ENCODE peak calls at places on chromosomes 7 and 10, in five cellular contexts. O, D, N, T and U are unnamed samples.

GRCh38 chr7:81414411-81414810 is 355.4 kb downstream of the HGF start:
- DNase-seq in O (no peak), D (no peak), N (no peak), T (no peak), U (no peak)

GRCh38 chr7:98168181-98168903 is 42.9 kb upstream of the BHLHA15 start:
- DNase-seq in O (no peak), D (peak; percentile 91), N (peak; percentile 46), T (no peak), U (peak; percentile 56)

GRCh38 chr10:30420266-30420665 is 13.7 kb upstream of the MAP3K8 start:
- DNase-seq in O (no peak), D (no peak), N (no peak), T (no peak), U (no peak)

GRCh38 chr7:147833981-147834380 is 756.6 kb upstream of the C7orf33 start:
- DNase-seq in O (no peak), D (no peak), N (no peak), T (no peak), U (no peak)

GRCh38 chr7:55026867-55027490 is 8.2 kb downstream of the EGFR start:
- DNase-seq in O (no peak), D (no peak), N (no peak), T (no peak), U (no peak)

GRCh38 chr10:1344408-1344807 is 288.2 kb downstream of the WDR37 start:
- DNase-seq in O (no peak), D (no peak), N (no peak), T (no peak), U (no peak)

GRCh38 chr10:82742478-82742877 is 867.5 kb downstream of the NRG3 start:
- DNase-seq in O (no peak), D (no peak), N (no peak), T (no peak), U (no peak)

GRCh38 chr10:72332423-72333110 is 22.2 kb downstream of the DNAJB12 start:
- DNase-seq in O (no peak), D (no peak), N (no peak), T (no peak), U (no peak)

GRCh38 chr10:18647945-18648344 is 3.4 kb downstream of the NSUN6 start:
- DNase-seq in O (no peak), D (no peak), N (no peak), T (no peak), U (no peak)

GRCh38 chr10:29157321-29157720 is 131.5 kb upstream of the LYZL1 start:
- DNase-seq in O (no peak), D (no peak), N (no peak), T (no peak), U (peak; percentile 67)

GRCh38 chr7:77450054-77450453 is 33.9 kb upstream of the GSAP start:
- DNase-seq in O (no peak), D (no peak), N (no peak), T (no peak), U (no peak)

GRCh38 chr10:99461230-99461629 is 30.8 kb upstream of the GOT1 start:
- DNase-seq in O (no peak), D (no peak), N (peak; percentile 59), T (no peak), U (no peak)

GRCh38 chr7:97479740-97480290 is 252.1 kb upstream of the TAC1 start:
- DNase-seq in O (no peak), D (no peak), N (no peak), T (no peak), U (no peak)

GRCh38 chr10:75202321-75203096 is 8.1 kb upstream of the VDAC2 start:
- DNase-seq in O (peak; percentile 73), D (no peak), N (no peak), T (no peak), U (no peak)

GRCh38 chr7:36408589-36408988 is 18.9 kb downstream of the ANLN start:
- DNase-seq in O (no peak), D (no peak), N (no peak), T (no peak), U (no peak)

GRCh38 chr10:25226775-25227682 is 52.2 kb downstream of the GPR158 start:
- DNase-seq in O (no peak), D (peak; percentile 27), N (no peak), T (no peak), U (no peak)

GRCh38 chr7:145957160-145957890 is 159.3 kb upstream of the CNTNAP2 start:
- DNase-seq in O (no peak), D (no peak), N (no peak), T (no peak), U (no peak)

GRCh38 chr10:70286616-70287015 is 2.8 kb upstream of the NPFFR1 start:
- DNase-seq in O (peak; percentile 5), D (no peak), N (no peak), T (no peak), U (no peak)

GRCh38 chr7:407706-408539 is 111.7 kb downstream of the PDGFA start:
- DNase-seq in O (no peak), D (no peak), N (no peak), T (no peak), U (no peak)

GRCh38 chr7:133853706-133854276 is 273.3 kb upstream of the LRGUK start:
- DNase-seq in O (no peak), D (peak; percentile 72), N (peak; percentile 95), T (no peak), U (peak; percentile 72)

GRCh38 chr10:131576341-131577177 is 265.0 kb upstream of the TCERG1L start:
- DNase-seq in O (no peak), D (no peak), N (no peak), T (no peak), U (peak; percentile 38)

GRCh38 chr10:119205926-119206602 is 1.3 kb upstream of the GRK5 start:
- DNase-seq in O (no peak), D (peak; percentile 47), N (no peak), T (no peak), U (peak; percentile 59)

GRCh38 chr7:92306153-92306552 is 60.4 kb downstream of the ANKIB1 start:
- DNase-seq in O (no peak), D (no peak), N (no peak), T (no peak), U (no peak)

DNA sequence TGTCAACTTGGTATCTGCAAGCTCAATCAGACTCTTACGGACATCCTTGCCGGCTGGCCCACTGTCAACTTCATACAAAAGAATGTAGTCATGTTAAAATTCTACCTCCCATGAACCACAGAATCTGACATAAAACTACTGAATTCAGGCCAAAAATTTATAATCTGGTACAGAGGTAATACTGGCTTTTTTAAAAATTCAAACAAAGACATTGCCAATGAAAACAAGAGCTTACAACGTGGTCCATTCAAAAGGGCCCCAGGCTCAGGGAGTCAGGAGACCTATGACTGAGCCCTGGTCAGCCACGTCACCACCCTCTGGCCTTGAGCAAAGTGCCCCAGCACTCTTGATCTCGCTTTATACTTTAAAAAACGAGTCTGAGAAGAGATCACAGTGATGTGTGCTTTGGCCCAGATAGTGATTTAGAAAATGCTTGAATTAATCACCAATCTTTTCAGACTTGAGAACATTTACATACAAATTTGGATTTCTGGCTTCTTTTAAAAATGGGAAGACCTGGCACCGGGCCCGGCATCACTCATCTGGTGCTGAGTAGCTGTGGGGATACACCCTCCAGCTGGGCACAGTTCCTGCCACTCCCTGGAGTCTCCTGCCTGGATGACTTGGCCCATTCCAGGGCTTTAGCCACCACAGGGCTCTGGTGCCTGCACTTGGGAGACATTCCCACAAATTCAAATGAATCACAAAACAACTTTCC is 94.1 kb downstream of the PIP4K2A start:
- DNase-seq in O (peak; percentile 89), D (peak; percentile 44), N (peak; percentile 75), T (no peak), U (peak; percentile 71)
- H3K27ac ChIP-seq in O (peak overlapping the region; percentile 50), D (peak overlapping the region; percentile 39), N (peak overlapping the region; percentile 81), T (peak overlapping the region; percentile 53), U (peak overlapping the region; percentile 54)

DNA sequence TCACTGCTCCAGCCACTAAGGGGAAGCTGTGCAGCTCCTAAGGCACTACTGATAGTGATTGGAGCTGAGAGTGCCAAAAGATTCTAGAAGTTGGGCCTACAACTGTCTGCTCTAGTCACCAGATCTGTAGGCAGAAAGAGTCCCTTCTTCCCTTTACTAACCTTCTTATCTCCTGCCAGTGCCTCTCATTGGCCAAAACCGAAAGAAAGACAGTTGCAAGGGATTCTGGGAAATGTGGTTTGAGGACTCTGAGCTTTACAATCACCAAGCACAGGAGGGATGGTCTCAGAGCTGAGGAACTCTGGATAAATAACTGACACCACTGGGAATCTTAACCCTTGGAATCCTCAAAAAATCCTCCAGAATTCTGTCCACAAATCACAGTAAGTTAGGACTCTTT is 615.8 kb downstream of the CCSER2 start:
- DNase-seq in O (no peak), D (no peak), N (no peak), T (no peak), U (no peak)
- TF ChIP-seq CTCF in O (no peak), D (no peak), N (no peak), T (no peak), U (no peak)

GRCh38 chr10:24007359-24007758 is 201.6 kb upstream of the KIAA1217 start:
- DNase-seq in O (no peak), D (no peak), N (no peak), T (no peak), U (no peak)
- H3K27ac ChIP-seq in O (no peak overlapping the region), D (no peak overlapping the region), N (no peak overlapping the region), T (no peak overlapping the region), U (no peak overlapping the region)

GRCh38 chr7:2383543-2384274 is 19.7 kb upstream of the CHST12 start:
- DNase-seq in O (no peak), D (peak; percentile 91), N (no peak), T (no peak), U (no peak)

GRCh38 chr7:2381227-2381626 is 22.2 kb upstream of the CHST12 start:
- DNase-seq in O (no peak), D (no peak), N (no peak), T (no peak), U (no peak)

GRCh38 chr7:2386964-2387669 is 16.3 kb upstream of the CHST12 start:
- DNase-seq in O (no peak), D (no peak), N (no peak), T (no peak), U (no peak)

GRCh38 chr7:2381881-2382509 is 21.4 kb upstream of the CHST12 start:
- DNase-seq in O (no peak), D (no peak), N (no peak), T (no peak), U (no peak)

GRCh38 chr7:2384354-2385243 is 18.8 kb upstream of the CHST12 start:
- DNase-seq in O (no peak), D (peak; percentile 66), N (no peak), T (no peak), U (no peak)
- TF ChIP-seq CTCF in O (no peak), D (no peak), N (peak; percentile 45), T (no peak), U (no peak)

GRCh38 chr7:30983914-30984247 is 20.1 kb downstream of the GHRHR start:
- DNase-seq in O (no peak), D (no peak), N (no peak), T (no peak), U (no peak)
- H3K27ac ChIP-seq in O (no peak overlapping the region), D (no peak overlapping the region), N (no peak overlapping the region), T (no peak overlapping the region), U (no peak overlapping the region)

GRCh38 chr10:13614530-13615332 is 28.0 kb downstream of the PRPF18 start:
- DNase-seq in O (no peak), D (peak; percentile 53), N (no peak), T (no peak), U (peak; percentile 53)

GRCh38 chr10:13617146-13617545 is 30.4 kb downstream of the PRPF18 start:
- DNase-seq in O (no peak), D (no peak), N (no peak), T (no peak), U (no peak)

GRCh38 chr10:13615650-13616049 is 28.9 kb downstream of the PRPF18 start:
- DNase-seq in O (no peak), D (no peak), N (no peak), T (no peak), U (no peak)

GRCh38 chr10:13613519-13613918 is 26.8 kb downstream of the PRPF18 start:
- DNase-seq in O (no peak), D (peak; percentile 15), N (no peak), T (no peak), U (no peak)

GRCh38 chr10:13612654-13613373 is 26.0 kb downstream of the PRPF18 start:
- DNase-seq in O (no peak), D (no peak), N (no peak), T (no peak), U (no peak)
- TF ChIP-seq CTCF in O (no peak), D (no peak), N (no peak), T (no peak), U (no peak)